ENCODE peak calls at places on chromosomes 3 and 15, in five cellular contexts. L is CD8-positive, alpha-beta T cell; S is adipocyte; N is pancreas; B is small intestine. W is an unnamed sample.

GRCh38 chr3:126816956-126817777 is 113.1 kb downstream of the CHCHD6 start:
- DNase-seq in L (no peak), S (peak; percentile 20), N (no peak), B (peak; percentile 10), W (no peak)

GRCh38 chr3:118936811-118937210 is 97.8 kb downstream of the IGSF11 start:
- DNase-seq in L (no peak), S (peak; percentile 55), N (no peak), B (no peak), W (no peak)

GRCh38 chr3:148600440-148600839 is 97.3 kb upstream of the AGTR1 start:
- DNase-seq in L (no peak), S (no peak), N (no peak), B (peak; percentile 17), W (no peak)

GRCh38 chr3:34140606-34141005 is 342.2 kb downstream of the PDCD6IP start:
- DNase-seq in L (no peak), S (peak; percentile 76), N (no peak), B (no peak), W (no peak)

GRCh38 chr3:52890735-52891134 is 6.6 kb downstream of the STIMATE start:
- DNase-seq in L (no peak), S (peak; percentile 19), N (no peak), B (no peak), W (peak; percentile 22)

GRCh38 chr3:46471371-46471914 is 6.7 kb upstream of the LTF start:
- DNase-seq in L (no peak), S (no peak), N (no peak), B (no peak), W (no peak)

GRCh38 chr3:132444333-132444732 is 27.0 kb downstream of the DNAJC13 start:
- DNase-seq in L (no peak), S (peak; percentile 65), N (no peak), B (no peak), W (no peak)

GRCh38 chr15:60973637-60974415 is 255.3 kb downstream of the RORA start:
- DNase-seq in L (no peak), S (peak; percentile 46), N (no peak), B (no peak), W (no peak)

GRCh38 chr15:66172339-66172980 is 81.1 kb downstream of the MEGF11 start:
- DNase-seq in L (no peak), S (no peak), N (no peak), B (no peak), W (no peak)

GRCh38 chr3:105676621-105677300 is 192.1 kb downstream of the CBLB start:
- DNase-seq in L (no peak), S (no peak), N (no peak), B (no peak), W (no peak)

GRCh38 chr3:52779411-52780297 is 2.3 kb downstream of the ITIH1 start:
- DNase-seq in L (no peak), S (no peak), N (no peak), B (no peak), W (peak; percentile 67)

GRCh38 chr3:113079532-113079931 is 88.7 kb downstream of the GTPBP8 start:
- DNase-seq in L (no peak), S (no peak), N (no peak), B (no peak), W (peak; percentile 12)

GRCh38 chr15:78050441-78050809 is 27.1 kb downstream of the TBC1D2B start:
- DNase-seq in L (peak; percentile 40), S (no peak), N (no peak), B (peak; percentile 56), W (no peak)

GRCh38 chr3:44339990-44340389 is 1.4 kb downstream of the TCAIM start:
- DNase-seq in L (no peak), S (no peak), N (no peak), B (no peak), W (no peak)

GRCh38 chr3:46231323-46231722 is 10.9 kb upstream of the CCR3 start:
- DNase-seq in L (no peak), S (no peak), N (no peak), B (no peak), W (no peak)

GRCh38 chr3:173938159-173938558 is 540.6 kb downstream of the NLGN1 start:
- DNase-seq in L (no peak), S (peak; percentile 64), N (no peak), B (no peak), W (no peak)

GRCh38 chr3:17195856-17196604 is 311.3 kb downstream of the PLCL2 start:
- DNase-seq in L (no peak), S (peak; percentile 82), N (no peak), B (no peak), W (peak; percentile 50)

GRCh38 chr15:38846351-38846750 is 281.7 kb upstream of the RASGRP1 start:
- DNase-seq in L (no peak), S (no peak), N (no peak), B (no peak), W (no peak)

GRCh38 chr3:194003128-194004057 is 132.6 kb upstream of the HES1 start:
- DNase-seq in L (no peak), S (peak; percentile 95), N (peak; percentile 82), B (peak; percentile 94), W (peak; percentile 82)

DNA sequence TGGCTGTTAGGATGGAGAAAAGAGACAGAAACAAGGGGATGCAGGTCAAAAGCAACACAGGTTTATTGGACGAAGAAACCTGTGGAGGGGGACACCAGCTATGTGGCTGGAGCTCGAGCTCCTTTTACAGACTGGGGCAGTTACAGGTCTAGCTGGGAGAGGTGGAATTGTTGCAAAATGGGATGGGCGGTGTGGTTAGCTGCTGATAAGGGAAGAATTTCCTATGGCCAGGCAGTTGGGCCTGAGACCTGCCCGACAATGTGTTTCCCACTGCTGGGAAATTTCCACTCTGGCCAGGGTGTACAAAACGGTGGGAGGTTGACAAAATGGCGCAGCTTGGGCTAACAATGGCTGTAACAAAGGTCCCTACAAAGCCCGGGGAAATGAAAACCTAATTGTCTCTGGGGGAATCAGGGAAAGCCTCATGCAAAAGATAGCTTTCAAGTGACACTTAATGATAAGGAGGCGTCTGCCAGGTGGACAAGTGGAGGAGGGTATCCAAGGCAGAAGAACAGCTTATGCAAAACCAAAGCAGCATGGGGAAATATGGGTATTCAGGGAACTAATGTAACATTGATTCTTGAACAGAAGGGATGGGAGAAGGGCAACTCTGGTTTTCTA is 137.4 kb upstream of the SGO1 start:
- DNase-seq in L (no peak), S (no peak), N (no peak), B (no peak), W (no peak)
- H3K4me3 ChIP-seq in L (no peak overlapping the region), S (no peak overlapping the region), N (no peak overlapping the region), B (no peak overlapping the region), W (no peak overlapping the region)

GRCh38 chr3:15052335-15053242 is 12.5 kb downstream of the MRPS25 start:
- DNase-seq in L (no peak), S (no peak), N (no peak), B (no peak), W (no peak)

GRCh38 chr3:15053541-15053940 is 11.6 kb downstream of the MRPS25 start:
- DNase-seq in L (no peak), S (no peak), N (no peak), B (no peak), W (no peak)

GRCh38 chr3:15060029-15060428 is 5.1 kb downstream of the MRPS25 start:
- DNase-seq in L (no peak), S (no peak), N (no peak), B (no peak), W (no peak)

GRCh38 chr3:15055019-15055557 is 10.0 kb downstream of the MRPS25 start:
- DNase-seq in L (peak; percentile 59), S (peak; percentile 7), N (no peak), B (peak; percentile 46), W (peak; percentile 46)

GRCh38 chr3:15056676-15057404 is 8.3 kb downstream of the MRPS25 start:
- DNase-seq in L (no peak), S (no peak), N (no peak), B (no peak), W (no peak)
- H3K36me3 ChIP-seq in L (peaks cover 21% of the 10 kb centered on the region), S (peaks cover 51% of the 10 kb centered on the region), N (peaks cover 3% of the 10 kb centered on the region), B (peaks cover 18% of the 10 kb centered on the region), W (peaks cover 31% of the 10 kb centered on the region)

GRCh38 chr3:38473229-38473628 is 19.5 kb downstream of the ACVR2B start:
- DNase-seq in L (no peak), S (no peak), N (no peak), B (no peak), W (no peak)
- H3K4me3 ChIP-seq in L (no peak overlapping the region), S (no peak overlapping the region), N (no peak overlapping the region), B (no peak overlapping the region), W (no peak overlapping the region)

GRCh38 chr3:89266074-89266473 is 158.7 kb downstream of the EPHA3 start:
- DNase-seq in L (no peak), S (no peak), N (no peak), B (no peak), W (no peak)
- H3K36me3 ChIP-seq in L (no peaks in the 10 kb centered on the region), S (no peaks in the 10 kb centered on the region), N (no peaks in the 10 kb centered on the region), B (no peaks in the 10 kb centered on the region), W (no peaks in the 10 kb centered on the region)

DNA sequence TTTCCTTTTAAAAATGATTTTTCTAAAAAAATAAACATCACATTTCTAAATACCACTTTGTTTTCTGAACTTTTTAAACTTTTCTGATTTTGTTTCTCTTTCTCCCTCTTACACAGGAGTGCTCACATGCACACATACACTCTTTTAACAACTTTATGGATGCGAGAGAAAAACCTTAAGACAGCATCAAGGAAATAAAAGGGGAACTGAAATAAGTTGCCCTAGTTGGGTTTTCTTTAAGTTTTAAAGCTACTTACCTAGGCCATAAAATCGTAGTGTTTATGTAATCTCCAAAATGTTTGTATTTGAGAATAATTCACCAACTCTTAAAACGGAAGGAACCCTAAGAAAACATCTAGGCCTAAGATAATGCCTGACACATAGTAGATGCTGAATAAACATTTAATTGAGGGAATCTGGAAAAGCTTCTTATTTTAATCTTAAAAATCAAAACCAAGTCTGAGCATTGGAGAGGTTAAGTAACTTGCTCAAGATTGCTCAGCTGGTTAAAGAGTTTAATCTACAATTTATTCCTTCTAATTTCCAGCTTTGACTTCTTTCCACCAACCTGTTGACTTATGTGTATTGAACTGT is 1.2 kb upstream of the BBX start:
- DNase-seq in L (no peak), S (no peak), N (no peak), B (no peak), W (peak; percentile 26)
- H3K4me3 ChIP-seq in L (no peak overlapping the region), S (no peak overlapping the region), N (no peak overlapping the region), B (no peak overlapping the region), W (no peak overlapping the region)